ENCODE peak calls at places on chromosomes 4 and X, in five cellular contexts. R is CD4-positive, alpha-beta memory T cell; O is CD4-positive, CD25-positive, alpha-beta regulatory T cell; C is HCT116; U is astrocyte. Y is an unnamed sample.

GRCh38 chr4:4575284-4576211 is 33.7 kb upstream of the STX18 start:
- DNase-seq in O (peak; percentile 65), R (peak; percentile 74), C (peak; percentile 33), U (peak; percentile 34), Y (peak; percentile 67)

GRCh38 chr4:37770016-37770415 is 56.5 kb upstream of the PGM2 start:
- DNase-seq in R (no peak), O (no peak), C (no peak), U (peak; percentile 89), Y (no peak)

GRCh38 chr4:8836664-8837171 is 34.9 kb downstream of the HMX1 start:
- DNase-seq in C (no peak), R (no peak), O (no peak), U (no peak), Y (no peak)

GRCh38 chrX:19888419-19888879 is 1.0 kb upstream of the SH3KBP1 start:
- DNase-seq in U (peak; percentile 42), R (peak; percentile 63), C (peak; percentile 53), O (peak; percentile 58), Y (no peak)

GRCh38 chrX:21723814-21724213 is 34.1 kb downstream of the SMPX start:
- DNase-seq in C (no peak), U (no peak), O (no peak), R (no peak), Y (no peak)

GRCh38 chrX:9855536-9856320 is 69.5 kb downstream of the SHROOM2 start:
- DNase-seq in R (no peak), C (no peak), O (no peak), U (peak; percentile 21), Y (no peak)

GRCh38 chr4:15598644-15599043 is 56.5 kb downstream of the FBXL5 start:
- DNase-seq in R (no peak), O (no peak), U (peak; percentile 61), C (no peak), Y (no peak)

GRCh38 chr4:115113382-115114106 is at the start of gene NDST4:
- DNase-seq in R (no peak), O (no peak), U (peak; percentile 77), C (no peak), Y (no peak)

GRCh38 chrX:47093248-47093647 is 15.0 kb downstream of the RGN start:
- DNase-seq in O (peak; percentile 13), R (no peak), U (peak; percentile 1), C (peak; percentile 10), Y (no peak)

GRCh38 chrX:49816435-49816834 is 12.7 kb upstream of the PAGE4 start:
- DNase-seq in U (no peak), R (no peak), O (no peak), C (no peak), Y (no peak)

GRCh38 chr4:125979868-125980412 is 665.2 kb downstream of the FAT4 start:
- DNase-seq in U (peak; percentile 3), C (no peak), R (no peak), O (no peak), Y (no peak)

GRCh38 chrX:5775985-5776384 is 452.7 kb downstream of the NLGN4X start:
- DNase-seq in R (no peak), C (no peak), U (no peak), O (no peak), Y (no peak)

GRCh38 chrX:28576117-28576516 is 11.1 kb upstream of the IL1RAPL1 start:
- DNase-seq in R (no peak), C (no peak), U (no peak), O (no peak), Y (no peak)

GRCh38 chr4:31370866-31371465 is 650.8 kb downstream of the PCDH7 start:
- DNase-seq in C (peak; percentile 66), U (peak; percentile 16), R (peak; percentile 12), O (no peak), Y (no peak)

GRCh38 chr4:87354168-87355102 is 31.8 kb upstream of the HSD17B13 start:
- DNase-seq in R (no peak), C (no peak), U (no peak), O (no peak), Y (no peak)

GRCh38 chr4:55386073-55386472 is 9.7 kb upstream of the TMEM165 start:
- DNase-seq in C (peak; percentile 34), R (no peak), U (peak; percentile 37), O (no peak), Y (no peak)

GRCh38 chrX:70656304-70656703 is 211.7 kb downstream of the DLG3 start:
- DNase-seq in C (no peak), R (peak; percentile 6), U (no peak), O (no peak), Y (no peak)

GRCh38 chr4:41146716-41147506 is 67.4 kb downstream of the APBB2 start:
- DNase-seq in O (no peak), R (no peak), C (no peak), U (peak; percentile 76), Y (no peak)

GRCh38 chrX:48025561-48025960 is 18.8 kb downstream of the SPACA5 start:
- DNase-seq in C (peak; percentile 64), O (peak; percentile 51), U (peak; percentile 20), R (peak; percentile 51), Y (peak; percentile 43)

GRCh38 chrX:57286507-57287251 is at the start of gene FAAH2:
- DNase-seq in C (peak; percentile 90), U (no peak), O (peak; percentile 57), R (peak; percentile 87), Y (peak; percentile 15)

GRCh38 chr4:105808459-105809041 is 86.7 kb upstream of the NPNT start:
- DNase-seq in U (peak; percentile 66), C (peak; percentile 7), O (no peak), R (no peak), Y (no peak)

GRCh38 chr4:25814323-25814722 is 48.5 kb downstream of the SEL1L3 start:
- DNase-seq in U (peak; percentile 94), C (no peak), O (no peak), R (no peak), Y (no peak)

GRCh38 chr4:25816591-25817058 is 46.2 kb downstream of the SEL1L3 start:
- DNase-seq in U (no peak), R (no peak), C (no peak), O (no peak), Y (no peak)

GRCh38 chr4:25813705-25814104 is 49.1 kb downstream of the SEL1L3 start:
- DNase-seq in C (no peak), R (no peak), U (peak; percentile 88), O (no peak), Y (no peak)

GRCh38 chr4:25815586-25815985 is 47.2 kb downstream of the SEL1L3 start:
- DNase-seq in C (no peak), O (no peak), U (peak; percentile 20), R (no peak), Y (no peak)

DNA sequence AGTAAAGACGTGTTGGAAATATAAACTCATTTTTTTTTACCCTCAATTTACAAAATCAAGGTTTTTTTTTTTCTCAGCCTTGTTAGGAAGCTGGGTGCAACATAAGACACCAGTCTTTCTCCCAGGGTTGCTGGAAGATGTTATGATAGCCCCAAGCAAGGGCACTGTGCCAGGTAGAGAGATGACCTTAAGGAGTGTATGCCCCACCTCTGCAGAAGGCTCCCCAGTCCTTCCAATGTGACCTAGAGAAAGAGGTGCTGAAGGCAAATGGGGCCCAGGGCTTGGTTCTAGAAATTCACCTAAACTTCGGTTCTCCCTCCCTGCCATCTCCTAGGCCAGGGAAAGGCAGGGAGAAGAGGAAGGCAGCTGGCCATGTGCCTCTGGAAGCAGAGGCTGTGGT is 48.1 kb downstream of the SEL1L3 start:
- DNase-seq in R (no peak), O (no peak), U (no peak), C (no peak), Y (no peak)
- H3K4me1 ChIP-seq in R (no peaks in the 10 kb centered on the region), O (no peaks in the 10 kb centered on the region), U (peaks cover 65% of the 10 kb centered on the region), C (peaks cover 3% of the 10 kb centered on the region), Y (no peaks in the 10 kb centered on the region)

DNA sequence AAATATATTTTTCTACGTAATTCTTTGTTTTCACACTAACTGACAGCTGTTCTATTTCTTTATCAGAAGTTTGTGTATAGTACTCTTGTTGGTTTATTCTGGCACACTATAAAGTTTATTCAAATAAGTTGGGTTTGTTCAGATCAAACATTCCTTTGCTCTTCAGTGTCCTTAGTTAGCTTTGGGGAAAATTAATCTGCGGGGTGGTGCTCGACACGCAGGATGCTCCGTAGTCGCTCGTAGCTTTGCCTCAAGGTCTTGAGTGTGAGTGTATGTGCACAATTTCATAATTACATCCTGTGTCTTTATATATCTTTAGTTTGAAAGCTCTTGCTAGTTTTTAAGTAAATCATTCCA is 145.6 kb downstream of the STIM2 start:
- DNase-seq in U (peak; percentile 27), C (no peak), R (no peak), O (no peak), Y (no peak)
- H3K4me1 ChIP-seq in U (peaks cover 39% of the 10 kb centered on the region), C (no peaks in the 10 kb centered on the region), R (peaks cover 26% of the 10 kb centered on the region), O (peaks cover 15% of the 10 kb centered on the region), Y (peaks cover 15% of the 10 kb centered on the region)

GRCh38 chr4:184804621-184805020 is 21.1 kb downstream of the ACSL1 start:
- DNase-seq in U (no peak), C (no peak), O (no peak), R (no peak), Y (no peak)
- H3K4me1 ChIP-seq in U (peaks cover 11% of the 10 kb centered on the region), C (peaks cover 34% of the 10 kb centered on the region), O (no peaks in the 10 kb centered on the region), R (no peaks in the 10 kb centered on the region), Y (no peaks in the 10 kb centered on the region)

GRCh38 chr4:156949373-156949814 is 22.2 kb downstream of the PDGFC start:
- DNase-seq in O (no peak), C (no peak), U (peak; percentile 95), R (no peak), Y (no peak)
- H3K4me1 ChIP-seq in O (no peaks in the 10 kb centered on the region), C (peaks cover 26% of the 10 kb centered on the region), U (peaks cover 73% of the 10 kb centered on the region), R (no peaks in the 10 kb centered on the region), Y (no peaks in the 10 kb centered on the region)

DNA sequence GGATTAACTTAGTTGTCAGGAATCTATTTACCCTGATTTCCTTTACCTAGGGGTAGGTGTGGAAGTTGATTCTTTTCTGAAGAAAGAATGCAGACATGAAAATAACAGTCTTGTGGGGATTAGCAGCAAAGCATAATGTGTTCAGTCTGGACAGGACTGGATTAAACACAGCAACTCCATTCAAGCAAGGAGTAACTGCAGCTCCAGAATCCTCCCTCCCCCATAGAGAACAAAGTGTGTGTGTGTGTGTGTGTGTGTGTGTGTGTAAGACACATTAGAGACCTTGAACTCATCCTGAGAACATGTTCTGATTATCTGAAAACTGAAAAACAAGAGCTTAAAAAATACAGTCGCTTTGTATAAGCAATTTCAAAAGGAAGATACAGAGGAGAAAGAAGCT is 9.3 kb downstream of the C4orf54 start:
- DNase-seq in R (no peak), O (no peak), U (no peak), C (no peak), Y (no peak)
- H3K4me1 ChIP-seq in R (no peaks in the 10 kb centered on the region), O (no peaks in the 10 kb centered on the region), U (no peaks in the 10 kb centered on the region), C (no peaks in the 10 kb centered on the region), Y (no peaks in the 10 kb centered on the region)

Y was measured in CD8-positive, alpha-beta T cell.